ENCODE peak calls at places on chromosome 9, in five cellular contexts. Z is CD4-positive, CD25-positive, alpha-beta regulatory T cell; O is GM19239; P is EH; L is A172. H is an unnamed sample.

GRCh38 chr9:124559871-124560270 is 52.7 kb upstream of the NR5A1 start:
- DNase-seq in Z (no peak), O (no peak), P (peak; percentile 79), L (peak; percentile 27), H (no peak)

GRCh38 chr9:1462626-1463308 is 412.6 kb downstream of the DMRT2 start:
- DNase-seq in Z (no peak), O (no peak), P (no peak), L (peak; percentile 3), H (no peak)

GRCh38 chr9:15763371-15763770 is 210.5 kb downstream of the CCDC171 start:
- DNase-seq in Z (no peak), O (no peak), P (no peak), L (no peak), H (no peak)

GRCh38 chr9:107039546-107039945 is 176.6 kb downstream of the ZNF462 start:
- DNase-seq in Z (no peak), O (no peak), P (peak; percentile 36), L (peak; percentile 61), H (peak; percentile 82)

GRCh38 chr9:16598316-16598715 is 272.2 kb downstream of the BNC2 start:
- DNase-seq in Z (no peak), O (no peak), P (peak; percentile 40), L (no peak), H (no peak)

GRCh38 chr9:85514256-85514655 is 227.5 kb downstream of the AGTPBP1 start:
- DNase-seq in Z (no peak), O (no peak), P (no peak), L (no peak), H (no peak)

GRCh38 chr9:93254061-93254481 is 70.1 kb downstream of the WNK2 start:
- DNase-seq in Z (no peak), O (no peak), P (no peak), L (no peak), H (no peak)

GRCh38 chr9:34010979-34011378 is 37.7 kb downstream of the UBAP2 start:
- DNase-seq in Z (peak; percentile 41), O (no peak), P (peak; percentile 17), L (peak; percentile 5), H (no peak)

GRCh38 chr9:69027355-69028097 is 8.0 kb upstream of the FXN start:
- DNase-seq in Z (peak; percentile 68), O (no peak), P (peak; percentile 53), L (peak; percentile 60), H (peak; percentile 59)

GRCh38 chr9:109880276-109881169 is 100.5 kb downstream of the PALM2AKAP2 start:
- DNase-seq in Z (peak; percentile 30), O (peak; percentile 7), P (peak; percentile 52), L (peak; percentile 68), H (no peak)

GRCh38 chr9:71819115-71819739 is 50.9 kb upstream of the CEMIP2 start:
- DNase-seq in Z (peak; percentile 52), O (no peak), P (peak; percentile 45), L (peak; percentile 44), H (peak; percentile 59)

GRCh38 chr9:89359018-89359417 is 40.7 kb downstream of the SECISBP2 start:
- DNase-seq in Z (no peak), O (no peak), P (no peak), L (peak; percentile 20), H (no peak)

GRCh38 chr9:37029776-37030590 is 4.1 kb downstream of the PAX5 start:
- DNase-seq in Z (no peak), O (no peak), P (no peak), L (no peak), H (no peak)

GRCh38 chr9:124618476-124618875 is 111.3 kb upstream of the NR5A1 start:
- DNase-seq in Z (no peak), O (no peak), P (peak; percentile 33), L (peak; percentile 47), H (peak; percentile 71)

GRCh38 chr9:34546834-34547827 is 24.3 kb upstream of the ENHO start:
- DNase-seq in Z (peak; percentile 27), O (no peak), P (peak; percentile 68), L (peak; percentile 65), H (peak; percentile 19)

GRCh38 chr9:37929441-37929895 is 25.5 kb upstream of the SLC25A51 start:
- DNase-seq in Z (no peak), O (no peak), P (peak; percentile 32), L (no peak), H (no peak)

GRCh38 chr9:80448996-80449395 is 877.2 kb downstream of the TLE4 start:
- DNase-seq in Z (no peak), O (no peak), P (no peak), L (no peak), H (no peak)

GRCh38 chr9:72442212-72442607 is 77.2 kb upstream of the ZFAND5 start:
- DNase-seq in Z (no peak), O (no peak), P (peak; percentile 92), L (peak; percentile 94), H (peak; percentile 91)

GRCh38 chr9:69056416-69056815 is 20.9 kb downstream of the FXN start:
- DNase-seq in Z (no peak), O (no peak), P (no peak), L (no peak), H (no peak)

GRCh38 chr9:76662476-76663281 is 101.6 kb upstream of the PCA3 start:
- DNase-seq in Z (no peak), O (no peak), P (no peak), L (peak; percentile 49), H (no peak)

GRCh38 chr9:94612071-94612470 is 18.4 kb upstream of the FBP2 start:
- DNase-seq in Z (no peak), O (no peak), P (no peak), L (no peak), H (no peak)

GRCh38 chr9:119157196-119157595 is 212.0 kb downstream of the BRINP1 start:
- DNase-seq in Z (no peak), O (no peak), P (no peak), L (no peak), H (no peak)

H was measured in kidney glomerular epithelial cell.